ENCODE peak calls at places on chromosomes 2 and 18, in eight cellular contexts. T, N, P, H, R, I, C and B are unnamed samples.

GRCh38 chr2:223805008-223805407 is 32.4 kb downstream of the AP1S3 start:
- DNase-seq in P (no peak), I (no peak), H (peak; percentile 68), T (no peak), N (no peak), C (no peak), R (no peak), B (no peak)

GRCh38 chr2:154533300-154533940 is 165.1 kb upstream of the KCNJ3 start:
- DNase-seq in C (no peak), R (no peak), N (no peak), H (no peak), P (no peak), T (no peak), I (no peak), B (no peak)

GRCh38 chr18:51151568-51152511 is 45.6 kb downstream of the MEX3C start:
- DNase-seq in H (no peak), N (no peak), T (no peak), P (no peak), C (no peak), I (no peak), R (peak; percentile 35), B (peak; percentile 67)

GRCh38 chr18:73688851-73689659 is 458.6 kb downstream of the FBXO15 start:
- DNase-seq in C (no peak), N (no peak), P (no peak), R (no peak), T (peak; percentile 98), H (no peak), I (no peak), B (peak; percentile 59)

GRCh38 chr2:98161202-98161601 is 74.2 kb downstream of the VWA3B start:
- DNase-seq in R (no peak), T (no peak), N (no peak), C (no peak), H (no peak), P (no peak), I (no peak), B (no peak)

GRCh38 chr2:45874324-45874723 is 222.8 kb downstream of the PRKCE start:
- DNase-seq in I (no peak), R (peak; percentile 84), N (peak; percentile 80), T (no peak), P (no peak), C (no peak), H (peak; percentile 50), B (no peak)

GRCh38 chr2:33620-34019 is 12.7 kb downstream of the FAM110C start:
- DNase-seq in T (no peak), P (no peak), H (no peak), N (no peak), C (peak; percentile 91), I (no peak), R (peak; percentile 61), B (no peak)

GRCh38 chr2:54468643-54469042 is 12.5 kb downstream of the SPTBN1 start:
- DNase-seq in N (no peak), H (no peak), C (no peak), R (no peak), P (no peak), T (peak; percentile 54), I (no peak), B (no peak)

GRCh38 chr2:129619471-129619870 is 360.0 kb upstream of the RAB6C start:
- DNase-seq in N (no peak), T (no peak), C (peak; percentile 48), P (no peak), R (no peak), H (peak; percentile 83), I (no peak), B (no peak)

GRCh38 chr2:238285653-238286082 is 2.7 kb downstream of the PER2 start:
- DNase-seq in R (peak; percentile 91), H (peak; percentile 95), N (peak; percentile 88), T (peak; percentile 94), I (peak; percentile 87), C (peak; percentile 96), P (peak; percentile 96), B (peak; percentile 98)

GRCh38 chr2:104078431-104079157 is 775.3 kb upstream of the POU3F3 start:
- DNase-seq in N (no peak), C (no peak), R (no peak), P (peak; percentile 2), T (no peak), H (no peak), I (no peak), B (no peak)

GRCh38 chr18:37438417-37439180 is 127.0 kb downstream of the CELF4 start:
- DNase-seq in C (no peak), N (no peak), R (no peak), I (no peak), T (no peak), P (no peak), H (no peak), B (no peak)

GRCh38 chr2:147076634-147077033 is 768.2 kb upstream of the ACVR2A start:
- DNase-seq in N (no peak), P (no peak), C (no peak), T (peak; percentile 35), I (no peak), R (no peak), H (no peak), B (no peak)

GRCh38 chr2:45909677-45910191 is 258.3 kb downstream of the PRKCE start:
- DNase-seq in N (peak; percentile 94), I (peak; percentile 75), T (no peak), C (no peak), H (peak; percentile 76), P (no peak), R (no peak), B (peak; percentile 78)

GRCh38 chr2:24233321-24233720 is 58.5 kb downstream of the FAM228A start:
- DNase-seq in R (no peak), T (no peak), H (no peak), P (no peak), C (no peak), I (no peak), N (no peak), B (no peak)

GRCh38 chr18:76573325-76574025 is 78.4 kb upstream of the ZNF516 start:
- DNase-seq in R (no peak), N (no peak), I (no peak), T (peak; percentile 80), P (peak; percentile 15), H (no peak), C (peak; percentile 8), B (peak; percentile 57)

GRCh38 chr2:172242968-172243367 is 140.3 kb upstream of the DLX2 start:
- DNase-seq in I (peak; percentile 60), P (no peak), T (no peak), C (no peak), R (peak; percentile 67), N (no peak), H (peak; percentile 64), B (no peak)

GRCh38 chr2:157414050-157414449 is 29.8 kb downstream of the CYTIP start:
- DNase-seq in C (no peak), P (no peak), N (no peak), H (no peak), R (no peak), I (no peak), T (no peak), B (no peak)

GRCh38 chr18:76351961-76352581 is 143.0 kb downstream of the ZNF516 start:
- DNase-seq in T (peak; percentile 92), C (no peak), P (peak; percentile 24), I (no peak), R (no peak), N (peak; percentile 83), H (peak; percentile 74), B (no peak)

GRCh38 chr2:10449481-10449831 is 1.3 kb upstream of the ODC1 start:
- DNase-seq in H (no peak), C (no peak), P (no peak), T (no peak), R (no peak), I (peak; percentile 10), N (no peak), B (no peak)
- H3K4me3 ChIP-seq in H (peak overlapping the region; percentile 41), C (peak overlapping the region; percentile 52), P (peak overlapping the region; percentile 78), T (no peak overlapping the region), R (peak overlapping the region; percentile 62), I (peak overlapping the region; percentile 79), N (peak overlapping the region; percentile 56), B (no peak overlapping the region)

GRCh38 chr2:201126308-201127127 is 10.6 kb downstream of the CFLAR start:
- DNase-seq in N (no peak), T (peak; percentile 49), I (no peak), P (no peak), R (no peak), H (peak; percentile 36), C (no peak), B (peak; percentile 57)
- H3K4me3 ChIP-seq in N (no peak overlapping the region), T (no peak overlapping the region), I (peak overlapping the region; percentile 77), P (peak overlapping the region; percentile 25), R (peak overlapping the region; percentile 10), H (no peak overlapping the region), C (no peak overlapping the region), B (no peak overlapping the region)

GRCh38 chr2:38376683-38377500 is at the start of gene ATL2:
- DNase-seq in H (peak; percentile 97), I (peak; percentile 98), C (peak; percentile 65), T (peak; percentile 93), R (peak; percentile 97), P (peak; percentile 96), N (peak; percentile 98), B (peak; percentile 95)

GRCh38 chr2:38376346-38376682 is 759 bp downstream of the ATL2 start:
- DNase-seq in I (no peak), N (no peak), C (no peak), P (peak; percentile 84), R (peak; percentile 49), T (peak; percentile 70), H (no peak), B (peak; percentile 30)

GRCh38 chr2:38375711-38376345 is 1.2 kb downstream of the ATL2 start:
- DNase-seq in R (no peak), H (peak; percentile 78), T (peak; percentile 45), C (no peak), I (peak; percentile 74), N (no peak), P (no peak), B (peak; percentile 8)

GRCh38 chr2:38377501-38378258 is 607 bp upstream of the ATL2 start:
- DNase-seq in T (peak; percentile 75), P (peak; percentile 17), C (no peak), N (no peak), R (no peak), I (no peak), H (peak; percentile 22), B (peak; percentile 45)

DNA sequence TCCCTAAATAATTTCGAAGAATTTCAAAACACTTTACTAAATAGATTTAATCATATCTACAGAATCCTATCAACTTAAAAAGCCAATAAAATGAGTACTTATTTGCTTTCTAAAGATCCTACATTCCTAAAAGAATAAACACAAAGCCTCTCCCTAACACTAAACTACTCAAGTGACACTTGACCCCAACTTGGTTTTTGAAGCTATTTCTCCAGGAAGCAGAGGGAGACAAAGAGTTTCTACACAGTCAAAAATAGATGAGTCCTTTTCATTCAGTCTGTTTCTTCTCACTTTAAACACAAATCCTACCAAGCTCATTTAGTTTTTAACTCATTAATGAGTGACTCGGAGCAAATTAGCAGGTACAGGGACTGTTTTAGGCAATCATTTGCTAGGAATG is 2.1 kb downstream of the ATL2 start:
- DNase-seq in I (no peak), C (no peak), T (no peak), P (no peak), R (no peak), H (no peak), N (no peak), B (no peak)
- H3K4me3 ChIP-seq in I (peak overlapping the region; percentile 94), C (peak overlapping the region; percentile 73), T (no peak overlapping the region), P (no peak overlapping the region), R (peak overlapping the region; percentile 92), H (peak overlapping the region; percentile 91), N (peak overlapping the region; percentile 95), B (no peak overlapping the region)

DNA sequence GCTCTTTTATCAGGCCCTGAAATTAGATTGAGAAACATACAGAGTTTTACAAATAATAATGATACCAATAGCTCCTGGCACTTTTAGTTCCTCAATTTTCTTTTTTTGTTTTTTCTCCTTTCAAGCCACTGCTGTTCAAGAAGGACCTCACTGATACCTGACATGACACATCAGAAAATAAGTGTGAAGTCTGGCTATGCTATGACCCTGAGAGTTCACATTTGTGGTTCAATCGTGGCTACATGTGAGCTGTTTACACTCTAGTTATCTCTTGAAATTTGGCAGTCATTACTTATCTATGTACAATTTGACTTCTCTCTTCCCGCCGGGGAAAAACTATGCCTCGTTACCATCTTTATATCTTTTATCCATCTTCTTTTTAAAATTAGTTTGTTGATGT is 686.5 kb downstream of the EPHA4 start:
- DNase-seq in R (no peak), P (no peak), T (no peak), C (no peak), N (no peak), I (no peak), H (no peak), B (no peak)
- H3K4me3 ChIP-seq in R (no peak overlapping the region), P (no peak overlapping the region), T (no peak overlapping the region), C (no peak overlapping the region), N (no peak overlapping the region), I (no peak overlapping the region), H (no peak overlapping the region), B (no peak overlapping the region)